ENCODE peak calls at places on chromosome 17, in six cellular contexts. K is SJCRH30; E is NCI-H460; Y is left lung; P is dorsolateral prefrontal cortex; M is activated naive CD8-positive, alpha-beta T cell treated with anti-CD3 and anti-CD28 coated beads, Interleukin-2, amount 50 U/mL, for 24 hours. C is an unnamed sample.

GRCh38 chr17:73650147-73650546 is 5.9 kb upstream of the SDK2 start:
- DNase-seq in K (peak), E (no peak), P (no peak), M (no peak), Y (no peak), C (no peak)

GRCh38 chr17:27569884-27570577 is 61.0 kb upstream of the LGALS9 start:
- DNase-seq in K (no peak), P (no peak), M (no peak), E (no peak), Y (no peak), C (peak)

GRCh38 chr17:55420776-55421178 is 858 bp downstream of the MMD start:
- DNase-seq in K (peak), P (peak), E (no peak), M (peak), Y (peak), C (peak)

GRCh38 chr17:29010586-29010985 is 4.8 kb upstream of the SEZ6 start:
- DNase-seq in Y (no peak), E (no peak), P (no peak), K (no peak), M (no peak), C (no peak)

GRCh38 chr17:21291357-21291756 is 6.8 kb downstream of the MAP2K3 start:
- DNase-seq in K (no peak), Y (peak), E (no peak), P (peak), M (no peak), C (no peak)

GRCh38 chr17:4436846-4437245 is 3.1 kb downstream of the SPNS3 start:
- DNase-seq in P (no peak), E (no peak), Y (no peak), K (no peak), M (no peak), C (no peak)

GRCh38 chr17:58535431-58535830 is 21.0 kb upstream of the MTMR4 start:
- DNase-seq in E (no peak), Y (no peak), P (no peak), K (no peak), M (no peak), C (no peak)

GRCh38 chr17:76405607-76405966 is 21.2 kb downstream of the SPHK1 start:
- DNase-seq in M (no peak), K (no peak), Y (peak), E (no peak), P (no peak), C (peak)

GRCh38 chr17:67637901-67638641 is 79.7 kb upstream of the NOL11 start:
- DNase-seq in K (no peak), P (no peak), E (no peak), Y (no peak), M (no peak), C (no peak)

GRCh38 chr17:79558573-79558900 is 52.3 kb downstream of the RBFOX3 start:
- DNase-seq in M (no peak), K (no peak), P (peak), Y (no peak), E (no peak), C (no peak)

GRCh38 chr17:82859431-82860403 is 19.9 kb upstream of the ZNF750 start:
- DNase-seq in K (peak), Y (peak), P (no peak), E (no peak), M (peak), C (peak)

GRCh38 chr17:38925263-38925995 is at the start of gene LASP1NB:
- DNase-seq in P (peak), M (peak), Y (no peak), E (no peak), K (peak), C (no peak)

GRCh38 chr17:40458001-40458791 is 14.9 kb downstream of the IGFBP4 start:
- DNase-seq in M (no peak), K (peak), E (no peak), P (no peak), Y (no peak), C (no peak)

GRCh38 chr17:38585056-38585804 is 20.5 kb downstream of the SRCIN1 start:
- DNase-seq in E (no peak), M (no peak), Y (no peak), K (peak), P (no peak), C (peak)

GRCh38 chr17:77677210-77677609 is 281.3 kb upstream of the TNRC6C start:
- DNase-seq in Y (no peak), P (no peak), E (no peak), K (no peak), M (no peak), C (no peak)

GRCh38 chr17:6591599-6592158 is 35.3 kb upstream of the PITPNM3 start:
- DNase-seq in K (no peak), M (no peak), Y (no peak), P (no peak), E (no peak), C (no peak)

GRCh38 chr17:39235555-39236221 is 9.9 kb upstream of the STAC2 start:
- DNase-seq in M (peak), P (peak), Y (no peak), E (peak), K (peak), C (peak)

GRCh38 chr17:28343491-28343932 is 8.0 kb downstream of the TNFAIP1 start:
- DNase-seq in P (no peak), K (no peak), E (no peak), M (no peak), Y (no peak), C (no peak)